ENCODE peak calls at places on chromosomes 11 and 22, in nine cellular contexts. S is MM.1S, G is astrocyte, F is brain microvascular endothelial cell, B is Caco-2, X is astrocyte of the cerebellum, P is upper lobe of right lung, W is fibroblast of the aortic adventitia, L is fibroblast of mammary gland. Q is an unnamed sample.

GRCh38 chr11:6632116-6633073 is 13.2 kb upstream of the TPP1 start:
- DNase-seq in W (no peak), F (no peak), L (no peak), X (no peak), S (no peak), G (no peak), P (no peak), B (no peak), Q (no peak)

GRCh38 chr22:48065852-48066251 is 1303.4 kb downstream of the TBC1D22A start:
- DNase-seq in L (no peak), P (no peak), B (no peak), W (no peak), X (no peak), G (no peak), F (no peak), S (no peak), Q (no peak)

GRCh38 chr11:112366777-112367176 is 106.1 kb upstream of the PLET1 start:
- DNase-seq in B (no peak), W (no peak), G (no peak), X (no peak), S (no peak), P (no peak), F (no peak), L (peak), Q (peak)

GRCh38 chr11:8357891-8358566 is 94.4 kb upstream of the LMO1 start:
- DNase-seq in B (no peak), L (no peak), P (peak), S (no peak), G (no peak), F (no peak), X (no peak), W (no peak), Q (no peak)

GRCh38 chr11:58659404-58659803 is 36.9 kb downstream of the CNTF start:
- DNase-seq in W (no peak), S (no peak), L (no peak), F (no peak), G (no peak), P (no peak), B (peak), X (no peak), Q (no peak)

GRCh38 chr11:120715239-120715638 is 203.7 kb downstream of the GRIK4 start:
- DNase-seq in F (no peak), B (no peak), L (peak), G (no peak), W (peak), P (no peak), S (peak), X (no peak), Q (peak)

GRCh38 chr11:120608061-120608460 is 96.5 kb downstream of the GRIK4 start:
- DNase-seq in W (no peak), B (no peak), P (no peak), L (no peak), S (no peak), G (no peak), F (no peak), X (no peak), Q (no peak)

GRCh38 chr11:32103941-32104340 is 13.1 kb downstream of the RCN1 start:
- DNase-seq in F (no peak), L (no peak), W (no peak), P (no peak), B (no peak), X (no peak), G (no peak), S (no peak), Q (no peak)

GRCh38 chr11:19789840-19790710 is 77.4 kb downstream of the NAV2 start:
- DNase-seq in L (peak), S (no peak), P (no peak), G (peak), X (peak), F (no peak), B (no peak), W (peak), Q (peak)

GRCh38 chr11:1050581-1051355 is 14.2 kb upstream of the MUC6 start:
- DNase-seq in P (peak), S (peak), F (peak), X (peak), L (peak), B (peak), G (no peak), W (peak), Q (peak)

GRCh38 chr11:98621767-98622166 is 399.0 kb upstream of the CNTN5 start:
- DNase-seq in L (no peak), X (no peak), W (no peak), F (no peak), P (no peak), B (no peak), S (no peak), G (no peak), Q (no peak)

GRCh38 chr11:1566381-1567051 is 5.6 kb downstream of the DUSP8 start:
- DNase-seq in P (no peak), W (no peak), B (no peak), L (no peak), F (no peak), X (no peak), G (no peak), S (no peak), Q (no peak)

GRCh38 chr11:13463779-13464290 is 813 bp upstream of the BTBD10 start:
- DNase-seq in P (no peak), F (no peak), B (peak), L (peak), W (no peak), X (no peak), S (peak), G (no peak), Q (peak)

GRCh38 chr11:46001427-46002049 is 79.1 kb downstream of the LARGE2 start:
- DNase-seq in P (no peak), G (peak), S (no peak), F (peak), W (peak), B (no peak), X (peak), L (no peak), Q (peak)

GRCh38 chr11:57307666-57308270 is 17.0 kb downstream of the TNKS1BP1 start:
- DNase-seq in L (no peak), P (peak), S (no peak), F (no peak), X (no peak), B (no peak), G (no peak), W (no peak), Q (no peak)

GRCh38 chr11:121119444-121119843 is 18.4 kb downstream of the TECTA start:
- DNase-seq in B (no peak), F (no peak), P (no peak), S (no peak), G (no peak), X (no peak), L (no peak), W (no peak), Q (no peak)

GRCh38 chr11:67465190-67465522 is 3.9 kb downstream of the TMEM134 start:
- DNase-seq in F (no peak), L (no peak), W (no peak), G (no peak), P (no peak), S (no peak), X (no peak), B (peak), Q (no peak)

GRCh38 chr22:33512961-33513360 is 407.3 kb downstream of the LARGE1 start:
- DNase-seq in F (no peak), S (no peak), W (peak), X (peak), L (peak), P (no peak), G (peak), B (no peak), Q (no peak)

GRCh38 chr22:41873391-41873790 is 40.5 kb downstream of the SREBF2 start:
- DNase-seq in G (no peak), F (no peak), X (no peak), S (no peak), W (no peak), B (no peak), L (no peak), P (no peak), Q (no peak)

GRCh38 chr11:72250661-72251465 is 6.9 kb upstream of the PHOX2A start:
- DNase-seq in W (no peak), G (no peak), F (no peak), P (no peak), L (no peak), X (no peak), S (no peak), B (peak), Q (no peak)

GRCh38 chr11:12083380-12083779 is 27.0 kb upstream of the MICAL2 start:
- DNase-seq in S (no peak), L (no peak), F (no peak), B (peak), P (no peak), G (no peak), X (no peak), W (no peak), Q (no peak)

GRCh38 chr11:12088047-12088481 is 22.3 kb upstream of the MICAL2 start:
- DNase-seq in P (no peak), G (peak), F (peak), B (peak), W (peak), L (peak), X (no peak), S (no peak), Q (peak)

GRCh38 chr11:12087075-12087775 is 23.2 kb upstream of the MICAL2 start:
- DNase-seq in P (no peak), G (peak), X (no peak), F (peak), S (peak), B (peak), W (peak), L (peak), Q (peak)

GRCh38 chr11:12084191-12084717 is 26.1 kb upstream of the MICAL2 start:
- DNase-seq in L (no peak), X (no peak), W (no peak), S (no peak), P (no peak), F (no peak), G (no peak), B (no peak), Q (peak)

GRCh38 chr11:12085371-12086251 is 24.8 kb upstream of the MICAL2 start:
- DNase-seq in G (peak), L (peak), W (no peak), B (peak), X (no peak), P (no peak), F (no peak), S (no peak), Q (peak)
- H3K4me3 ChIP-seq in G (no peak), L (no peak), W (no peak), B (no peak), X (no peak), P (no peak), F (no peak), S (no peak), Q (no peak)

DNA sequence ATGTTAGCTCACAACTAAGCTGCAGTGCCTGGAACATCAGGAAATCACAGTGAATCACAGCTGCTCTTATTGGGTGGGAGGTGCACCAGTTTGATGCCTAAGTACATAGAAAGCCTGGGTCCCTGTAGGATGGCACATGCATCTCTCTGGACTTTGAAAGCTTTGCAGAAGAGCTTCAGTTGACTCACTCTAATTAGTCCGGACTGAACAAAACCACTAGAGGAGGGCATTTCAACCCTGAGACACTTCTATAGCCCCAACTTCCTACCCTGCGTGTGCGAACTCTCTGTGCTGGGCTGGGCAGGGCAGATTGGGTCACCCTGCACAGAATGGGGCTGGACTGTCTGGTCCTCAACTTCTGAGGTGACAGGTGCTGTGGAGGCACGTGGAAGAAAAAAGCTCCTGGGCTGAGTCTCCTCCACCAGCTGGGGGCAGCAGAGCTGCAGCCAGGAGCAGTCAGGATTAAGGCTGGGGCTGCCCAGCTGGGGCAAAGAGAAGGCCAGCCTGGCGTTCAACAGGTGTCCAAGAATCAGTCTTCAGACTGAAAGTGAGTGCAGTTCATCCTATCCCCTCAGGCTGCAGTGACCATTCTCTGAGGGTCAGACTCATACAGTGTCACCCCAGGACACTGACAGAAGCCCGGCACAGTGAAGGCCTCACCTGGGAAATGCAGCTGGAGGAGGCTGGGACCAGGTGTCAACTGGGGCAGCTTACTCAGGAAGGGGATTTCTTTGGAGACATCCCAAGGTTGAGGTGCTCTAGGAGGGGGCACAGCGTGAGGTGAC is 22.1 kb downstream of the GGTLC2 start:
- DNase-seq in L (peak), X (no peak), B (peak), F (peak), S (peak), P (no peak), W (peak), G (no peak), Q (peak)
- TF ChIP-seq CTCF in L (peak), X (peak), B (peak), F (peak), S (peak), P (peak), W (peak), G (peak), Q (peak)

GRCh38 chr22:46942816-46943783 is 180.7 kb downstream of the TBC1D22A start:
- DNase-seq in B (no peak), W (no peak), G (no peak), F (no peak), S (no peak), X (no peak), P (no peak), L (peak), Q (no peak)
- H3K4me3 ChIP-seq in B (no peak), W (no peak), G (no peak), F (no peak), S (no peak), X (no peak), P (peak), L (peak), Q (no peak)

GRCh38 chr22:19554834-19555404 is 30.7 kb upstream of the CLDN5 start:
- DNase-seq in B (peak), P (no peak), S (no peak), W (peak), X (no peak), F (peak), L (peak), G (no peak), Q (peak)
- TF ChIP-seq CTCF in B (no peak), P (peak), S (no peak), W (peak), X (peak), F (peak), L (no peak), G (peak), Q (peak)

DNA sequence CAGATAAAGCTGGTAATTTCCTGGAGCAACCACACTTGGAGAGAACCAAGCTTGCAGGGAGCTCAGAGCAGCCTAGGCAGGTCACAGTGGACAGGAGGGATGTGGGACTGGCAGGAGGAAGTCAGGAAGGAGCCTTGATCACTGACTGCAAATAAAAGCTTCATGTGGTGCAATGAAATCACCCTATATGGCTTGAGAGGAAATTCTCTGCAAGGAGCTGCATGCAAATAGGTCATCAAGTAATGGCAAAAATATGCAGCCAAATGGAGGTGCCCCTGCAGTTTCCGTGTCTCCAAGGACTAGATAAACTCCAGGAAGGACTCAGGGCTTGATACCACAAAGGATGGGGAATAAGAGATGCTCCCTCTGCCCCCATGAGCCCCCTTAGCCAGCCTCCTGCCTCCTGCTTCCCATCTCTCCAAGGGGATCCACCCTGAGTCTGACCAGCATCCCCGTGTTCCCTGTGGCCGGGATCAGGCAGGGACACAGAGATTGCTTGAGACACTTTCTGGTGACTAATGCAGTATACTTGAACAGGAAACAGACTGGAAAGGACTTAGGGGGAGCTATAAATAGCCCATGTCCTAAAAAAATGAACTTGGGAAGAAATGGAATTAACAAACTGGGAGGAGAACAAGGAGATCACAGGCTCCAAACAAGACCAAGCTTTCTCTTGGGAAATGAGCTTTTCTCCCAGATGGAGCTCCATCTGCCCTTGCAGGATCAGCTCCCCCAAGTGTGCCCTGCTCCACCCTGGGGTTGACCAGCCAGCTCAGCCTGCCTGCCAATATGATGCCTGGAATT is 23.9 kb upstream of the MICAL2 start:
- DNase-seq in B (peak), L (peak), P (peak), F (peak), X (peak), G (peak), S (no peak), W (peak), Q (peak)
- H3K4me3 ChIP-seq in B (no peak), L (peak), P (no peak), F (peak), X (no peak), G (peak), S (no peak), W (peak), Q (peak)

GRCh38 chr11:73288197-73288872 is 16.2 kb downstream of the P2RY6 start:
- DNase-seq in F (no peak), B (no peak), G (no peak), S (no peak), P (no peak), W (no peak), L (no peak), X (no peak), Q (no peak)
- TF ChIP-seq CTCF in F (no peak), B (no peak), G (no peak), S (no peak), P (no peak), W (no peak), L (no peak), X (no peak), Q (no peak)

Q was measured in cardiac fibroblast.